ENCODE peak calls at places on chromosomes 16 and 17, in four cellular contexts. I is aorta, Q is mesenchymal stem cell, O is IMR-90. J is an unnamed sample.

GRCh38 chr16:15846510-15846909 is 10.3 kb downstream of the MYH11 start:
- DNase-seq in O (no peak), I (no peak), Q (no peak), J (no peak)

GRCh38 chr16:19177111-19177747 is 9.2 kb downstream of the SYT17 start:
- DNase-seq in Q (peak; percentile 34), I (no peak), O (no peak), J (no peak)

GRCh38 chr16:66661210-66661560 is 35.4 kb downstream of the CMTM4 start:
- DNase-seq in Q (no peak), O (no peak), I (no peak), J (no peak)

GRCh38 chr17:56891751-56892150 is 22.1 kb downstream of the TRIM25 start:
- DNase-seq in I (peak; percentile 55), Q (no peak), O (no peak), J (peak; percentile 71)

GRCh38 chr16:55072976-55073375 is 142.3 kb downstream of the IRX5 start:
- DNase-seq in Q (no peak), O (no peak), I (no peak), J (no peak)

GRCh38 chr16:56192644-56192960 is 1.3 kb downstream of the GNAO1 start:
- DNase-seq in Q (no peak), O (no peak), I (no peak), J (no peak)

GRCh38 chr16:76943936-76944335 is 247.1 kb upstream of the MON1B start:
- DNase-seq in I (no peak), O (no peak), Q (no peak), J (no peak)

GRCh38 chr16:30521873-30522641 is 4.3 kb downstream of the ZNF768 start:
- DNase-seq in Q (no peak), I (no peak), O (no peak), J (no peak)

GRCh38 chr17:28857848-28858360 is 3.1 kb downstream of the ERAL1 start:
- DNase-seq in I (no peak), Q (no peak), O (no peak), J (no peak)

GRCh38 chr16:66399031-66399430 is 28.1 kb upstream of the BEAN1 start:
- DNase-seq in Q (no peak), I (no peak), O (peak; percentile 29), J (no peak)

GRCh38 chr17:81428121-81428515 is 32.9 kb downstream of the BAHCC1 start:
- DNase-seq in I (no peak), O (no peak), Q (no peak), J (no peak)

GRCh38 chr16:20216818-20217217 is 110.5 kb downstream of the GP2 start:
- DNase-seq in Q (no peak), O (no peak), I (no peak), J (no peak)

GRCh38 chr16:31022574-31023251 is 10.6 kb upstream of the STX4 start:
- DNase-seq in O (no peak), Q (no peak), I (no peak), J (no peak)

GRCh38 chr16:67546761-67547422 is 15.4 kb upstream of the CTCF start:
- DNase-seq in O (peak; percentile 57), Q (peak; percentile 75), I (peak; percentile 76), J (peak; percentile 85)

GRCh38 chr17:5219536-5219935 is 15.1 kb downstream of the SCIMP start:
- DNase-seq in Q (no peak), O (no peak), I (peak; percentile 2), J (no peak)

GRCh38 chr17:81264640-81265039 is 25.5 kb downstream of the NDUFAF8 start:
- DNase-seq in O (no peak), I (no peak), Q (no peak), J (no peak)

GRCh38 chr16:69563605-69564580 is 1.9 kb upstream of the NFAT5 start:
- DNase-seq in Q (peak; percentile 81), I (no peak), O (peak; percentile 65), J (no peak)

GRCh38 chr17:16407911-16408588 is 7.3 kb upstream of the TRPV2 start:
- DNase-seq in O (peak; percentile 47), Q (peak; percentile 75), I (peak; percentile 83), J (no peak)

DNA sequence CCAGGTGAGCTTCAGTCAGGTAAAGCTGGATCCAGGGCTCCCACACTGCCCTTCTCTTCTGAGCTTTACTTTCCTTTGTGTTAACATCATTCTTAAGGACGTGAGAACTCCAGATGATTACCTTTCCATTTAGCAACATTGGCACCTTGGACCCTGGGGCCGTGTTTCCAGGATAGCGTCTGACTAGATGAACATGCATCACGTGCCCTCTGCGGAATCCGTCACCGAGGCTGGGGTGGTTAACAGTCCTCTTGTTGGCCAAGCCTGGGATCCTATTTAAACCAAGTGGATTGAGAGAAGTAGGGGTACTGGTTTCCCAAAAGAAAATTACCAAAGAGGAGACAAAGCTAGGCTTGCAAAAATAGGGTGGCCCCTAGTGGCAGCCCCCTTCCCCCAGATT is 3.9 kb upstream of the LAT start:
- DNase-seq in O (no peak), I (no peak), Q (no peak), J (no peak)
- H3K36me3 ChIP-seq in O (peaks cover 58% of the 10 kb centered on the region), I (no peaks in the 10 kb centered on the region), Q (peaks cover 77% of the 10 kb centered on the region), J (peaks cover 55% of the 10 kb centered on the region)

DNA sequence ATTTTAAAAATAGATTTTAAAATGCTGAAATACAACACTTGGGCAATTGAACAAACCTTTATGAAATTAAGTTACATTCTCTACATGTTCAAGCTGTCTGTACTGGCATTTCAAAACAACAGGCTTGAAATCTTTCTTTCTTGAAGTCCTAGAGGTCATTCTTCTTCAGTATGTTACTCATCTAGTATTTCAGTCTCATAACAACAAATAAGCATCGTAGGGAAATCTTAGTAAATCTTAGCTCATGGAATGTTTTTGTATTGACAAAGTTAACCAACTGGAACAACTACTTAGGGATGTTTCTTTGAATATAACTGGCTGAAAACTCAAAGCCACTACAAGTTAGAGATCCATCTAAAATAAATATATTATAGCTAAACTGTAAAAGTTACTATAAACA is 96.6 kb downstream of the KIF2B start:
- DNase-seq in I (no peak), O (no peak), Q (no peak), J (no peak)
- H3K36me3 ChIP-seq in I (no peaks in the 10 kb centered on the region), O (no peaks in the 10 kb centered on the region), Q (no peaks in the 10 kb centered on the region), J (no peaks in the 10 kb centered on the region)

DNA sequence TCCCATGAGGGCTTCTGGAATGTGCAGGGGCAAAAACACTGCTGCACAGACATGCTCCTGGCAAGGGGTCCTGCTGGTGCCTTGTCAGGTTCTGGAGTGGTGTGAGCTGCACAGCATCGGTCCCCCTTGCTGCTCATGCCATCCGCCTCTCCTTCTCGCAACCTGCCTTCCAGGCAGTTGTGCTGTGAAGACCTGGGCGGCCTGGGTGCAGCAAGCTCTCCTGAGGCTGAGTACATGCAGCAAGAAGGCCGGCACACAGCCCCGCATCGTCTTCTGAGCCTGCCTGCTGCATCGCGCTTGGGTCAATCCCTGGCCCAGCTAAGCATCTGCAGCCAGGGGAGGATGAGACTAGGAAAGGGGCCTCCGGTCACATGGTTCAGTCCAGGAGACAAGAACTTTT is 478 bp upstream of the TRPV1 start:
- DNase-seq in O (no peak), I (peak; percentile 41), Q (no peak), J (no peak)
- H3K36me3 ChIP-seq in O (peaks cover 35% of the 10 kb centered on the region), I (peaks cover 5% of the 10 kb centered on the region), Q (peaks cover 47% of the 10 kb centered on the region), J (peaks cover 59% of the 10 kb centered on the region)

GRCh38 chr17:42670925-42671657 is 5.7 kb downstream of the PLEKHH3 start:
- DNase-seq in Q (no peak), I (no peak), O (no peak), J (no peak)
- H3K36me3 ChIP-seq in Q (peaks cover 79% of the 10 kb centered on the region), I (no peaks in the 10 kb centered on the region), O (peaks cover 61% of the 10 kb centered on the region), J (peaks cover 61% of the 10 kb centered on the region)

DNA sequence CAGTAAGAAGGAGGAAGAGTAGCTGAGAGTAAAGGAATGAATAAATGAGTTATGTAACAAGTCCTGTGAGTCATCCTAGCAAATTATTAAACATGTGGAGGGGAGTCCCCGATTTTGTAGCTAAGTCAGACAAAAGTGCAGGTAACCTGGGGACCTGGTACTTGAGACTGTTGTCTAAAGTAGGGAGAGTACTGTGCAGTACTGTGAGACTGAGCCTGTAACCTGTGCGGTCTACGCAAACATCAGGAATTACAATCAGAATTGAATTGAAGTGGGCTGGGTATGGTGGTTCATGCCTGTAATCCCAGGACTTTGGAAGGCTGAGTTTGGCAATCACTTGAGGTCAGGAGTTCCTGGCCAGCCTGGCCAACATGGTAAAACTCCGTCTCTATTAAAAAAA is 35.7 kb downstream of the IKZF3 start:
- DNase-seq in O (no peak), Q (no peak), I (no peak), J (no peak)
- H3K36me3 ChIP-seq in O (no peaks in the 10 kb centered on the region), Q (no peaks in the 10 kb centered on the region), I (no peaks in the 10 kb centered on the region), J (no peaks in the 10 kb centered on the region)

GRCh38 chr17:68435876-68436842 is 21.1 kb downstream of the WIPI1 start:
- DNase-seq in O (peak; percentile 81), I (peak; percentile 82), Q (peak; percentile 84), J (peak; percentile 69)
- H3K36me3 ChIP-seq in O (peaks cover 49% of the 10 kb centered on the region), I (peaks cover 12% of the 10 kb centered on the region), Q (peaks cover 40% of the 10 kb centered on the region), J (peaks cover 46% of the 10 kb centered on the region)

GRCh38 chr17:49054342-49055092 is 57.3 kb downstream of the IGF2BP1 start:
- DNase-seq in I (no peak), O (no peak), Q (no peak), J (no peak)

GRCh38 chr17:49050611-49051010 is 53.4 kb downstream of the IGF2BP1 start:
- DNase-seq in I (no peak), Q (no peak), O (no peak), J (no peak)

GRCh38 chr17:49053171-49053829 is 56.1 kb downstream of the IGF2BP1 start:
- DNase-seq in Q (no peak), O (no peak), I (no peak), J (no peak)

GRCh38 chr17:49049265-49049664 is 52.1 kb downstream of the IGF2BP1 start:
- DNase-seq in O (no peak), I (no peak), Q (no peak), J (no peak)

GRCh38 chr17:49051269-49051668 is 54.1 kb downstream of the IGF2BP1 start:
- DNase-seq in Q (no peak), O (no peak), I (no peak), J (no peak)
- H3K36me3 ChIP-seq in Q (peaks cover 63% of the 10 kb centered on the region), O (peaks cover 56% of the 10 kb centered on the region), I (no peaks in the 10 kb centered on the region), J (no peaks in the 10 kb centered on the region)

J was measured in upper lobe of right lung.